ENCODE peak calls at places on chromosomes 4 and X, in nine cellular contexts. D is HS-5, I is lower lobe of right lung, W is choroid plexus epithelial cell, S is CMK, K is neural crest cell, V is nephron progenitor cell, L is iris pigment epithelial cell, B is D721Med. Z is an unnamed sample.

GRCh38 chrX:153948847-153949819 is 4.7 kb upstream of the RENBP start:
- DNase-seq in L (no peak), V (no peak), I (no peak), D (no peak), W (no peak), B (no peak), S (no peak), K (no peak), Z (no peak)

GRCh38 chr4:135418353-135418752 is 1216.8 kb upstream of the PABPC4L start:
- DNase-seq in V (no peak), B (no peak), W (peak), S (no peak), D (peak), K (no peak), L (peak), I (no peak), Z (no peak)

GRCh38 chr4:185573651-185574199 is 38.4 kb upstream of the PDLIM3 start:
- DNase-seq in B (no peak), W (peak), K (no peak), D (peak), S (no peak), I (no peak), L (peak), V (peak), Z (no peak)

GRCh38 chrX:11786862-11787261 is 28.8 kb downstream of the MSL3 start:
- DNase-seq in D (no peak), V (no peak), B (no peak), S (no peak), I (no peak), L (peak), W (peak), K (no peak), Z (no peak)

GRCh38 chr4:1087371-1087770 is 26.0 kb downstream of the RNF212 start:
- DNase-seq in I (no peak), B (no peak), W (no peak), K (no peak), D (no peak), S (no peak), V (no peak), L (no peak), Z (no peak)

GRCh38 chrX:131068945-131069719 is 11.0 kb downstream of the ARHGAP36 start:
- DNase-seq in V (peak), L (peak), I (no peak), S (no peak), K (peak), W (peak), B (no peak), D (no peak), Z (no peak)

GRCh38 chr4:106691749-106692148 is 323.2 kb upstream of the GIMD1 start:
- DNase-seq in D (no peak), W (peak), L (no peak), S (no peak), I (no peak), K (no peak), V (no peak), B (no peak), Z (no peak)

GRCh38 chrX:155262970-155263754 is 1.1 kb downstream of the RAB39B start:
- DNase-seq in B (no peak), W (no peak), S (no peak), K (no peak), I (no peak), V (no peak), L (no peak), D (no peak), Z (no peak)

GRCh38 chrX:126137899-126138298 is 28.2 kb downstream of the DCAF12L2 start:
- DNase-seq in B (no peak), S (no peak), K (no peak), L (peak), W (no peak), I (no peak), D (no peak), V (no peak), Z (no peak)

GRCh38 chrX:46279925-46280313 is 265.3 kb downstream of the ZNF674 start:
- DNase-seq in V (no peak), D (peak), I (no peak), K (no peak), S (peak), L (peak), B (no peak), W (peak), Z (no peak)

GRCh38 chr4:158649111-158649680 is 22.5 kb downstream of the C4orf46 start:
- DNase-seq in K (no peak), S (no peak), B (no peak), V (no peak), D (no peak), W (no peak), L (no peak), I (no peak), Z (no peak)

GRCh38 chr4:46506876-46507275 is 116.9 kb upstream of the GABRA2 start:
- DNase-seq in V (no peak), S (no peak), B (no peak), W (peak), I (no peak), K (no peak), L (peak), D (peak), Z (no peak)

GRCh38 chr4:149555146-149555545 is 260.5 kb downstream of the IQCM start:
- DNase-seq in W (peak), S (no peak), I (no peak), D (no peak), L (peak), K (no peak), B (no peak), V (no peak), Z (no peak)

GRCh38 chr4:139085141-139085540 is 69.6 kb downstream of the NOCT start:
- DNase-seq in L (peak), B (no peak), I (no peak), K (no peak), D (no peak), S (no peak), V (no peak), W (peak), Z (no peak)

GRCh38 chr4:183872531-183872930 is 32.6 kb upstream of the STOX2 start:
- DNase-seq in L (peak), B (peak), I (no peak), V (no peak), D (no peak), S (no peak), K (no peak), W (no peak), Z (no peak)

GRCh38 chr4:46993075-46994006 is at the start of gene GABRA4:
- DNase-seq in B (no peak), V (peak), L (no peak), D (no peak), W (peak), K (peak), S (no peak), I (no peak), Z (no peak)

GRCh38 chrX:155179343-155179997 is 36.8 kb upstream of the VBP1 start:
- DNase-seq in W (peak), S (no peak), L (peak), K (no peak), V (no peak), I (no peak), D (no peak), B (no peak), Z (no peak)

GRCh38 chr4:86917212-86918039 is 17.4 kb upstream of the AFF1 start:
- DNase-seq in W (no peak), S (no peak), K (no peak), V (no peak), D (no peak), L (no peak), B (no peak), I (no peak), Z (no peak)

GRCh38 chrX:150958177-150958576 is 25.0 kb upstream of the HMGB3 start:
- DNase-seq in D (no peak), K (no peak), V (no peak), L (no peak), I (no peak), S (no peak), W (no peak), B (no peak), Z (no peak)

GRCh38 chr4:184649971-184650855 is 675 bp downstream of the PRIMPOL start:
- DNase-seq in D (no peak), V (peak), S (no peak), K (peak), B (no peak), W (peak), L (peak), I (no peak), Z (no peak)

GRCh38 chr4:74376888-74377483 is 12.0 kb downstream of the EREG start:
- DNase-seq in S (no peak), I (no peak), B (no peak), L (peak), V (no peak), D (peak), W (peak), K (no peak), Z (no peak)

GRCh38 chr4:123994917-123995316 is 598.3 kb downstream of the SPRY1 start:
- DNase-seq in V (no peak), B (no peak), W (no peak), D (no peak), K (no peak), L (peak), I (no peak), S (no peak), Z (no peak)

GRCh38 chr4:39446842-39447573 is 11.7 kb downstream of the RPL9 start:
- DNase-seq in L (peak), B (no peak), D (no peak), K (no peak), S (no peak), I (peak), W (peak), V (no peak), Z (peak)

GRCh38 chr4:15164571-15164970 is 162.3 kb downstream of the CPEB2 start:
- DNase-seq in V (no peak), K (no peak), I (no peak), W (peak), B (no peak), S (no peak), L (peak), D (peak), Z (no peak)

Z was measured in chondrocyte.